ENCODE peak calls at places on chromosomes 12 and 14, in six cellular contexts. One of them, this sample, is unnamed.
A peak's percentile ranks its signal among the peaks of the same experiment; 100 is the strongest.

GRCh38 chr14:28308727-28309126 is 457.9 kb upstream of the FOXG1 start:
- DNase-seq in right cardiac atrium: no peak
- DNase-seq in stomach: no peak
- DNase-seq in heart left ventricle: no peak
- DNase-seq in aorta: no peak
- DNase-seq in osteoblast: no peak
- DNase-seq in this sample: no peak

GRCh38 chr14:23435540-23436326 is at the start of gene MYH7:
- DNase-seq in right cardiac atrium: no peak
- DNase-seq in stomach: no peak
- DNase-seq in heart left ventricle: no peak
- DNase-seq in aorta: no peak
- DNase-seq in osteoblast: no peak
- DNase-seq in this sample: no peak

GRCh38 chr12:80056845-80057244 is 42.5 kb upstream of the OTOGL start:
- DNase-seq in right cardiac atrium: no peak
- DNase-seq in stomach: peak; percentile 77
- DNase-seq in heart left ventricle: no peak
- DNase-seq in aorta: peak; percentile 53
- DNase-seq in osteoblast: peak; percentile 29
- DNase-seq in this sample: no peak

GRCh38 chr14:52025310-52025709 is 36.0 kb downstream of the RTRAF start:
- DNase-seq in right cardiac atrium: no peak
- DNase-seq in stomach: no peak
- DNase-seq in heart left ventricle: no peak
- DNase-seq in aorta: no peak
- DNase-seq in osteoblast: peak; percentile 87
- DNase-seq in this sample: no peak

GRCh38 chr12:109760031-109760929 is 46.7 kb downstream of the FAM222A start:
- DNase-seq in right cardiac atrium: peak; percentile 70
- DNase-seq in stomach: peak; percentile 89
- DNase-seq in heart left ventricle: peak; percentile 77
- DNase-seq in aorta: peak; percentile 73
- DNase-seq in osteoblast: peak; percentile 48
- DNase-seq in this sample: no peak

GRCh38 chr14:93103392-93104080 is 12.2 kb downstream of the ITPK1 start:
- DNase-seq in right cardiac atrium: no peak
- DNase-seq in stomach: peak; percentile 74
- DNase-seq in heart left ventricle: no peak
- DNase-seq in aorta: peak; percentile 60
- DNase-seq in osteoblast: peak; percentile 85
- DNase-seq in this sample: peak; percentile 68

GRCh38 chr14:71668186-71668912 is 263.9 kb upstream of the RGS6 start:
- DNase-seq in right cardiac atrium: no peak
- DNase-seq in stomach: no peak
- DNase-seq in heart left ventricle: no peak
- DNase-seq in aorta: no peak
- DNase-seq in osteoblast: no peak
- DNase-seq in this sample: no peak

GRCh38 chr14:104851896-104852663 is 13.0 kb upstream of the CEP170B start:
- DNase-seq in right cardiac atrium: no peak
- DNase-seq in stomach: no peak
- DNase-seq in heart left ventricle: no peak
- DNase-seq in aorta: no peak
- DNase-seq in osteoblast: peak; percentile 70
- DNase-seq in this sample: no peak

GRCh38 chr12:88553941-88554658 is 26.2 kb downstream of the KITLG start:
- DNase-seq in right cardiac atrium: no peak
- DNase-seq in stomach: no peak
- DNase-seq in heart left ventricle: no peak
- DNase-seq in aorta: no peak
- DNase-seq in osteoblast: no peak
- DNase-seq in this sample: no peak

GRCh38 chr14:22544881-22545420 is 44.1 kb downstream of the DAD1 start:
- DNase-seq in right cardiac atrium: no peak
- DNase-seq in stomach: no peak
- DNase-seq in heart left ventricle: no peak
- DNase-seq in aorta: no peak
- DNase-seq in osteoblast: no peak
- DNase-seq in this sample: no peak

GRCh38 chr14:22314183-22314820 is 274.7 kb downstream of the DAD1 start:
- DNase-seq in right cardiac atrium: no peak
- DNase-seq in stomach: no peak
- DNase-seq in heart left ventricle: no peak
- DNase-seq in aorta: no peak
- DNase-seq in osteoblast: no peak
- DNase-seq in this sample: no peak

GRCh38 chr14:71694888-71695505 is 237.2 kb upstream of the RGS6 start:
- DNase-seq in right cardiac atrium: no peak
- DNase-seq in stomach: no peak
- DNase-seq in heart left ventricle: no peak
- DNase-seq in aorta: no peak
- DNase-seq in osteoblast: no peak
- DNase-seq in this sample: no peak

GRCh38 chr12:48285751-48286650 is 64.7 kb downstream of the ZNF641 start:
- DNase-seq in right cardiac atrium: no peak
- DNase-seq in stomach: no peak
- DNase-seq in heart left ventricle: no peak
- DNase-seq in aorta: no peak
- DNase-seq in osteoblast: no peak
- DNase-seq in this sample: peak; percentile 37

GRCh38 chr12:6821674-6822433 is at the start of gene GPR162:
- DNase-seq in right cardiac atrium: peak; percentile 87
- DNase-seq in stomach: peak; percentile 52
- DNase-seq in heart left ventricle: peak; percentile 77
- DNase-seq in aorta: peak; percentile 85
- DNase-seq in osteoblast: peak; percentile 95
- DNase-seq in this sample: no peak

GRCh38 chr12:6822461-6823135 is 977 bp downstream of the GPR162 start:
- DNase-seq in right cardiac atrium: no peak
- DNase-seq in stomach: no peak
- DNase-seq in heart left ventricle: no peak
- DNase-seq in aorta: no peak
- DNase-seq in osteoblast: peak; percentile 71
- DNase-seq in this sample: no peak

GRCh38 chr12:6819069-6820030 is 2.3 kb upstream of the GPR162 start:
- DNase-seq in right cardiac atrium: no peak
- DNase-seq in stomach: no peak
- DNase-seq in heart left ventricle: peak; percentile 40
- DNase-seq in aorta: peak; percentile 43
- DNase-seq in osteoblast: peak; percentile 80
- DNase-seq in this sample: no peak

GRCh38 chr12:6820171-6820570 is 1.4 kb upstream of the GPR162 start:
- DNase-seq in right cardiac atrium: no peak
- DNase-seq in stomach: no peak
- DNase-seq in heart left ventricle: no peak
- DNase-seq in aorta: peak; percentile 28
- DNase-seq in osteoblast: peak; percentile 47
- DNase-seq in this sample: no peak

DNA sequence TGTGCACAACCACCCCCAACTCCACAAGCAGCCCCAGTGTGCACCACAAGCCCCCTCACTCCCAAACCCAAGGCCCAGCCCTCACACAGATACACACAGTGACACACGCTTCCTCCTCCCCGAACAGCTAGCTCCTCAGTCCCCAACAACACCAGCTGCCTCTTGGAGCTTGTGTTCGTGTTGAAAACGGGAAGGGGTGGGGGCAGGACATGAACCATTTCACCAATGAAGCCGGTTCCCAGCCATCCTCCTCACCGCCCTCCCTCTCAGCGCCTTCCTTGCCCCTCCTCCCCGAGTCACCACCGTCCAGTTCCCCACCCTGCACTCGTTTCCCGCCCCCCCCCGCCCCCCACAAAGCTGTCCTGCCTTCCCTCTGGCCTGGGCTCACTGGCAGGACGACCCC is 349 bp upstream of the GPR162 start:
- DNase-seq in right cardiac atrium: peak; percentile 91
- DNase-seq in stomach: peak; percentile 43
- DNase-seq in heart left ventricle: peak; percentile 86
- DNase-seq in aorta: peak; percentile 90
- DNase-seq in osteoblast: peak; percentile 96
- DNase-seq in this sample: no peak
- H3K4me3 ChIP-seq in right cardiac atrium: peak overlapping the region; percentile 58
- H3K4me3 ChIP-seq in stomach: peak overlapping the region; percentile 48
- H3K4me3 ChIP-seq in heart left ventricle: peak overlapping the region; percentile 45
- H3K4me3 ChIP-seq in aorta: no peak overlapping the region
- H3K4me3 ChIP-seq in osteoblast: peak overlapping the region; percentile 65
- H3K4me3 ChIP-seq in this sample: no peak overlapping the region

DNA sequence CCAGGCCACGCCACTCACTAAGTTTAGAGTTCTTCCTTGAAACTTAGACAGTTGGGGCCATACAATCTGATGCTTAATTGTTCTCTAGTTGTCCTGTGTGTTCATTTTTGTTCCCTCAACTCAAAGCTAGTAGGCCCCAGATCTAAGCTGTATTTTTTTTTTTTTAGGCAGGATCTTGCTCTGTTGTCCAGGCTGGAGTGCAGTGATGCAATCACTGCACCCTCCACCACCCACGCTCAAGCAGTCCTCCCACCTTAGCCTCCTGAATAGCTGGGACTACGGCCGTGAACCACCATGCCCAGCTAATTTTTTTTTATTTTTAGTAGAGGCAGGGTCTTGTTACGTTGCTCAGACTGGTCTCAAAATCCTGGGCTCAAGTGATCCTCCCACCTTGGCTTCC is 7.5 kb downstream of the TNFRSF1A start:
- DNase-seq in right cardiac atrium: no peak
- DNase-seq in stomach: no peak
- DNase-seq in heart left ventricle: no peak
- DNase-seq in aorta: no peak
- DNase-seq in osteoblast: no peak
- DNase-seq in this sample: no peak
- H3K27ac ChIP-seq in right cardiac atrium: peak overlapping the region; percentile 90
- H3K27ac ChIP-seq in stomach: peak overlapping the region; percentile 99
- H3K27ac ChIP-seq in heart left ventricle: peak overlapping the region; percentile 98
- H3K27ac ChIP-seq in aorta: no peak overlapping the region
- H3K27ac ChIP-seq in osteoblast: peak overlapping the region; percentile 99
- H3K27ac ChIP-seq in this sample: peak overlapping the region; percentile 92

GRCh38 chr12:59596232-59597143 is 659 bp downstream of the SLC16A7 start:
- DNase-seq in right cardiac atrium: peak; percentile 91
- DNase-seq in stomach: peak; percentile 82
- DNase-seq in heart left ventricle: peak; percentile 88
- DNase-seq in aorta: peak; percentile 90
- DNase-seq in osteoblast: peak; percentile 77
- DNase-seq in this sample: peak; percentile 93
- H3K4me1 ChIP-seq in right cardiac atrium: no peaks in the 10 kb centered on the region
- H3K4me1 ChIP-seq in stomach: peaks cover 4% of the 10 kb centered on the region
- H3K4me1 ChIP-seq in heart left ventricle: no peaks in the 10 kb centered on the region
- H3K4me1 ChIP-seq in aorta: peaks cover 3% of the 10 kb centered on the region
- H3K4me1 ChIP-seq in osteoblast: peaks cover 12% of the 10 kb centered on the region
- H3K4me1 ChIP-seq in this sample: peaks cover 18% of the 10 kb centered on the region

GRCh38 chr12:74647241-74647640 is 109.6 kb downstream of the ATXN7L3B start:
- DNase-seq in right cardiac atrium: no peak
- DNase-seq in stomach: no peak
- DNase-seq in heart left ventricle: no peak
- DNase-seq in aorta: no peak
- DNase-seq in osteoblast: no peak
- DNase-seq in this sample: no peak

GRCh38 chr12:74641694-74642093 is 104.1 kb downstream of the ATXN7L3B start:
- DNase-seq in right cardiac atrium: peak; percentile 10
- DNase-seq in stomach: no peak
- DNase-seq in heart left ventricle: no peak
- DNase-seq in aorta: no peak
- DNase-seq in osteoblast: no peak
- DNase-seq in this sample: no peak

GRCh38 chr12:74644681-74645080 is 107.0 kb downstream of the ATXN7L3B start:
- DNase-seq in right cardiac atrium: no peak
- DNase-seq in stomach: no peak
- DNase-seq in heart left ventricle: no peak
- DNase-seq in aorta: no peak
- DNase-seq in osteoblast: no peak
- DNase-seq in this sample: no peak

GRCh38 chr12:74646831-74647230 is 109.2 kb downstream of the ATXN7L3B start:
- DNase-seq in right cardiac atrium: no peak
- DNase-seq in stomach: no peak
- DNase-seq in heart left ventricle: no peak
- DNase-seq in aorta: no peak
- DNase-seq in osteoblast: no peak
- DNase-seq in this sample: no peak

DNA sequence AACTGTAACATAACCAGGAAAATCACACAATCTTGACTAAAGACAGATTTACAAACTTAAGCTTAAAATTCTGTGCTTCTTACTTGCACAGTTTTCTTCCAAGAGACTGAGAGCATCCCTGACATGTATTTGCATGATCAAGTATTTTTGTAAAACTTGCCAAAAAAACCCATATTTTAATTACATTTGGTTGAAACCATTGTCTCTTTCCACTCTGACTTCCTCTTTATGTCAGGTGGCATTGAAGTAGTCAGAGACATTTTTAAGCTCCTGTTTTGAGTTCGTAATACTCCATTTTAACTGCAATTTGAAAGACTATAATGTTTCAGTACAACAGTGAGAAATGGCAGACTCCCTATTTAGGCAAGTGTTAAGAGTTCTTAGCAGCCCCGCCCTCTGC is 103.6 kb downstream of the ATXN7L3B start:
- DNase-seq in right cardiac atrium: no peak
- DNase-seq in stomach: no peak
- DNase-seq in heart left ventricle: no peak
- DNase-seq in aorta: no peak
- DNase-seq in osteoblast: no peak
- DNase-seq in this sample: no peak
- H3K4me3 ChIP-seq in right cardiac atrium: no peak overlapping the region
- H3K4me3 ChIP-seq in stomach: no peak overlapping the region
- H3K4me3 ChIP-seq in heart left ventricle: no peak overlapping the region
- H3K4me3 ChIP-seq in aorta: no peak overlapping the region
- H3K4me3 ChIP-seq in osteoblast: no peak overlapping the region
- H3K4me3 ChIP-seq in this sample: no peak overlapping the region